ENCODE peak calls at places on chromosome 3, in five cellular contexts. One of them, this sample, is unnamed.

GRCh38 chr3:85255954-85256353 is 297.2 kb downstream of the CADM2 start:
- DNase-seq in GM10248: no peak
- DNase-seq in nephron progenitor cell: no peak
- DNase-seq in MM.1S: no peak
- DNase-seq in right lobe of liver: no peak
- DNase-seq in this sample: no peak

GRCh38 chr3:196604548-196604947 is 34.9 kb upstream of the NRROS start:
- DNase-seq in GM10248: peak; percentile 48
- DNase-seq in nephron progenitor cell: no peak
- DNase-seq in MM.1S: no peak
- DNase-seq in right lobe of liver: no peak
- DNase-seq in this sample: no peak

GRCh38 chr3:140164156-140164555 is 229.2 kb downstream of the CLSTN2 start:
- DNase-seq in GM10248: no peak
- DNase-seq in nephron progenitor cell: no peak
- DNase-seq in MM.1S: no peak
- DNase-seq in right lobe of liver: no peak
- DNase-seq in this sample: no peak

GRCh38 chr3:125072749-125073404 is 17.1 kb upstream of the HEG1 start:
- DNase-seq in GM10248: no peak
- DNase-seq in nephron progenitor cell: no peak
- DNase-seq in MM.1S: no peak
- DNase-seq in right lobe of liver: no peak
- DNase-seq in this sample: no peak

GRCh38 chr3:134768845-134769244 is 26.2 kb upstream of the EPHB1 start:
- DNase-seq in GM10248: no peak
- DNase-seq in nephron progenitor cell: no peak
- DNase-seq in MM.1S: no peak
- DNase-seq in right lobe of liver: no peak
- DNase-seq in this sample: no peak

GRCh38 chr3:191502583-191502982 is 41.6 kb downstream of the PYDC2 start:
- DNase-seq in GM10248: no peak
- DNase-seq in nephron progenitor cell: no peak
- DNase-seq in MM.1S: no peak
- DNase-seq in right lobe of liver: no peak
- DNase-seq in this sample: no peak

GRCh38 chr3:14345496-14346150 is 56.8 kb upstream of the SLC6A6 start:
- DNase-seq in GM10248: no peak
- DNase-seq in nephron progenitor cell: no peak
- DNase-seq in MM.1S: no peak
- DNase-seq in right lobe of liver: no peak
- DNase-seq in this sample: no peak

GRCh38 chr3:16441306-16441898 is 72.1 kb downstream of the RFTN1 start:
- DNase-seq in GM10248: no peak
- DNase-seq in nephron progenitor cell: no peak
- DNase-seq in MM.1S: no peak
- DNase-seq in right lobe of liver: no peak
- DNase-seq in this sample: no peak

GRCh38 chr3:175187586-175187985 is 328.5 kb downstream of the NAALADL2 start:
- DNase-seq in GM10248: no peak
- DNase-seq in nephron progenitor cell: no peak
- DNase-seq in MM.1S: no peak
- DNase-seq in right lobe of liver: no peak
- DNase-seq in this sample: no peak

GRCh38 chr3:5194801-5195509 is 7.4 kb downstream of the EDEM1 start:
- DNase-seq in GM10248: no peak
- DNase-seq in nephron progenitor cell: no peak
- DNase-seq in MM.1S: peak; percentile 73
- DNase-seq in right lobe of liver: no peak
- DNase-seq in this sample: no peak

GRCh38 chr3:4493931-4494806 is 1.0 kb downstream of the ITPR1 start:
- DNase-seq in GM10248: no peak
- DNase-seq in nephron progenitor cell: peak; percentile 33
- DNase-seq in MM.1S: no peak
- DNase-seq in right lobe of liver: no peak
- DNase-seq in this sample: no peak

GRCh38 chr3:53606793-53607192 is 112.4 kb downstream of the CACNA1D start:
- DNase-seq in GM10248: no peak
- DNase-seq in nephron progenitor cell: no peak
- DNase-seq in MM.1S: no peak
- DNase-seq in right lobe of liver: no peak
- DNase-seq in this sample: no peak

GRCh38 chr3:53604232-53604631 is 109.8 kb downstream of the CACNA1D start:
- DNase-seq in GM10248: no peak
- DNase-seq in nephron progenitor cell: no peak
- DNase-seq in MM.1S: no peak
- DNase-seq in right lobe of liver: no peak
- DNase-seq in this sample: no peak

GRCh38 chr3:53597136-53597915 is 102.9 kb downstream of the CACNA1D start:
- DNase-seq in GM10248: no peak
- DNase-seq in nephron progenitor cell: no peak
- DNase-seq in MM.1S: no peak
- DNase-seq in right lobe of liver: no peak
- DNase-seq in this sample: no peak

GRCh38 chr3:53599780-53600179 is 105.4 kb downstream of the CACNA1D start:
- DNase-seq in GM10248: no peak
- DNase-seq in nephron progenitor cell: no peak
- DNase-seq in MM.1S: no peak
- DNase-seq in right lobe of liver: no peak
- DNase-seq in this sample: no peak

GRCh38 chr3:53602866-53603265 is 108.5 kb downstream of the CACNA1D start:
- DNase-seq in GM10248: no peak
- DNase-seq in nephron progenitor cell: no peak
- DNase-seq in MM.1S: no peak
- DNase-seq in right lobe of liver: no peak
- DNase-seq in this sample: no peak
- TF ChIP-seq CTCF in GM10248: no peak
- TF ChIP-seq CTCF in nephron progenitor cell: no peak
- TF ChIP-seq CTCF in MM.1S: no peak
- TF ChIP-seq CTCF in right lobe of liver: no peak
- TF ChIP-seq CTCF in this sample: no peak

GRCh38 chr3:156448300-156448699 is 106.6 kb downstream of the SSR3 start:
- DNase-seq in GM10248: peak; percentile 29
- DNase-seq in nephron progenitor cell: no peak
- DNase-seq in MM.1S: peak; percentile 67
- DNase-seq in right lobe of liver: no peak
- DNase-seq in this sample: no peak
- TF ChIP-seq CTCF in GM10248: peak; percentile 37
- TF ChIP-seq CTCF in nephron progenitor cell: peak; percentile 41
- TF ChIP-seq CTCF in MM.1S: peak; percentile 61
- TF ChIP-seq CTCF in right lobe of liver: no peak
- TF ChIP-seq CTCF in this sample: no peak

DNA sequence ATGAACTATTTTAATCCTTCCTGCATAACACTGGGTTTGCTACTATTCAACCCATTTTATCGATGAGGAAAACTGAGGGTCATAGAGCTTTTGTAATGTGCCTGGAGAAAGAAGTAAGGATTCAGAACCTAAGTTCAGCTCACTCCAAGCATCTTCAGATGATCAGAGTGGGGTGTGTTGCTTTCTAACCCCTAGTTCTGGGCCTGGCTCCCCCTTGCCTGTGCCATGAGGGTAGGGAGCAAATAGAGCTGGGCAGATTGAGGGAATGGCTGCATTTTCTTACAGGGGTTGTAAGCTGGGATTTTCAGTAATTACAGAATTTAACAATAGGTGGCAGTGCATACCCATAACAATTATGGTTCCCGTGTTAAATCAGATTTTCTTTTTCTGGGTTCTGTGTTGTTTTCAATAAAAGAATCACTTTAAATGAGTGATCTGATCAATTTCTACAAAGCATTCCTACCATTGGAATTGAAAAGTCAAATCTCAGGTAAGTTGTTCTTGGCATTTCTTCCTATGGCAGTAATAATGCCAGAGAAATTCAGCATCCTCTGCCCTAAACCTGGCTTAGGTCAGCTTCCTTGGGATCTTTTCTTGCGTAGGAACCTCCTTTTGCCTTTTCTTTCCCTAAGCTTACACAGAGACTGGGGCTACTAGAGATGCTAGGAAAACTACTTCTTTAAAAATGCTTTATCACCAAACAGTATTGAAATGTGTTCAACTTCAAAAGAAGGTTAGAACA is 103.8 kb upstream of the IL12A start:
- DNase-seq in GM10248: peak; percentile 58
- DNase-seq in nephron progenitor cell: no peak
- DNase-seq in MM.1S: peak; percentile 58
- DNase-seq in right lobe of liver: no peak
- DNase-seq in this sample: no peak
- TF ChIP-seq CTCF in GM10248: peak; percentile 56
- TF ChIP-seq CTCF in nephron progenitor cell: peak; percentile 59
- TF ChIP-seq CTCF in MM.1S: peak; percentile 86
- TF ChIP-seq CTCF in right lobe of liver: peak; percentile 58
- TF ChIP-seq CTCF in this sample: peak; percentile 46

GRCh38 chr3:69451594-69451993 is 65.7 kb upstream of the FRMD4B start:
- DNase-seq in GM10248: no peak
- DNase-seq in nephron progenitor cell: no peak
- DNase-seq in MM.1S: no peak
- DNase-seq in right lobe of liver: no peak
- DNase-seq in this sample: no peak
- TF ChIP-seq CTCF in GM10248: no peak
- TF ChIP-seq CTCF in nephron progenitor cell: no peak
- TF ChIP-seq CTCF in MM.1S: no peak
- TF ChIP-seq CTCF in right lobe of liver: no peak
- TF ChIP-seq CTCF in this sample: no peak

DNA sequence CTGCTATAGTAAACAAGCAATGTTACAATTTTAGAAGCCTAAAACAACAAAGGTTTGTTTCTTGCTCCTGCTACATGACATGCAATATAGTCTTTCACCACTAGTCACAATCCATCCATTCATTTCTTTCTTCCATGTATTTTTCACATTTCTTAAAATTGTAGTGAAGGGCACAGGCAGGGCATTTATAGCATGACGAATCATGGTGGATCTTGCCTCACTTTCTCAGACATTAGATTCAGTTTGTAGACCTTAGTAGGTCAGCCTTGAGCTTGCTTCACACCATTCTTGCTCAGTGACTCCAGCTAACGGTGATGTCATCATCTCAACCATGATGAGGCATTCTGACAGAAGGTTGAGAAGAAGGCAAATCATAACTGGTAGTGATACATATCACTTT is 546.8 kb downstream of the TBL1XR1 start:
- DNase-seq in GM10248: no peak
- DNase-seq in nephron progenitor cell: no peak
- DNase-seq in MM.1S: no peak
- DNase-seq in right lobe of liver: no peak
- DNase-seq in this sample: no peak
- TF ChIP-seq CTCF in GM10248: no peak
- TF ChIP-seq CTCF in nephron progenitor cell: peak; percentile 22
- TF ChIP-seq CTCF in MM.1S: peak; percentile 20
- TF ChIP-seq CTCF in right lobe of liver: no peak
- TF ChIP-seq CTCF in this sample: no peak

GRCh38 chr3:12828751-12829150 is 12.6 kb downstream of the RPL32 start:
- DNase-seq in GM10248: no peak
- DNase-seq in nephron progenitor cell: no peak
- DNase-seq in MM.1S: no peak
- DNase-seq in right lobe of liver: no peak
- DNase-seq in this sample: no peak

GRCh38 chr3:12830785-12831581 is 10.4 kb downstream of the RPL32 start:
- DNase-seq in GM10248: no peak
- DNase-seq in nephron progenitor cell: no peak
- DNase-seq in MM.1S: no peak
- DNase-seq in right lobe of liver: no peak
- DNase-seq in this sample: no peak

GRCh38 chr3:12831582-12831866 is 9.8 kb downstream of the RPL32 start:
- DNase-seq in GM10248: no peak
- DNase-seq in nephron progenitor cell: no peak
- DNase-seq in MM.1S: no peak
- DNase-seq in right lobe of liver: no peak
- DNase-seq in this sample: no peak

GRCh38 chr3:12829404-12829803 is 12.0 kb downstream of the RPL32 start:
- DNase-seq in GM10248: no peak
- DNase-seq in nephron progenitor cell: no peak
- DNase-seq in MM.1S: no peak
- DNase-seq in right lobe of liver: no peak
- DNase-seq in this sample: no peak

DNA sequence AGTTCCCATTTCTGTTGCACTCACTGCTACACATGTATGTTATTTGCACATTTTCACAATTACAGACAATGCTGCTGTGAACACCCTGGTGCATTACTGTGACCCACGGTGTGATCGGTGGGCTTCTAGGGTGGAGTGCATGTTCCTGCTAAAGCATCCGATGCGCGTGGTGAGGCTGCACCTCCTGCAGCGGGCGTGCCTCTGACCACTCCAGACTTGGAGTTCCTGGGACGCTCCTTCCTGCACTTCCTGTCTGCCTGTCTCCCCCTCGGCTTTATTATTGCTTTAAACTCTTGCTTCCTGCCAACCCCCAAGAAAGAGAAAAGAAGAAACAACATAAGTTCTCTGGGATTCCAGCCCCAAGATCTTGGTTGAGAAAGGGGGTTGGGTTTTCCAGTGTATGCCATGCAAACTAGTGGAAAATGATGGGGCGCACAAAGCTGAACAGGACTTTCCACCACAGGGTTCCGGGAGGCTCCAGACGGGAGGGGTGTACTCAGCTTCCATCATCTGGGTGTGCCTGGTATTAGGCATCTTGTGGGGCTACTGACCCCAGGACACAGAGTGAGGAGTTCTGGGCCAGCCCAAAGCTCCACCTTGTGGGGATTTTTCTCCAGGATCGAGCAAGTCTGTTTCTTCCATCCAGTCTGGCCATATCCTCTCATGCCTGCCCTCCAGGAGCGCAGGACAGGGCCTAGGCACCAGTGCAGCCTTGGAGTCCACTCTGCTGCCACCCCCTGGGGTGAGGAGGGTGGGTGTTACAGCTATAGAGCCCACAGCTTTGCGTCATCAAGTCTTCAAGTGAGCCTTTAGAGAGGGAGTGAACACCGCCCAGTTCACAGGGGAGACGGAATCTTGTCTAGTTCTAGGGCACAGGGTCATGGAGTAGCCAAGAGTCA is 11.2 kb downstream of the RPL32 start:
- DNase-seq in GM10248: no peak
- DNase-seq in nephron progenitor cell: no peak
- DNase-seq in MM.1S: no peak
- DNase-seq in right lobe of liver: no peak
- DNase-seq in this sample: no peak
- TF ChIP-seq CTCF in GM10248: no peak
- TF ChIP-seq CTCF in nephron progenitor cell: no peak
- TF ChIP-seq CTCF in MM.1S: no peak
- TF ChIP-seq CTCF in right lobe of liver: no peak
- TF ChIP-seq CTCF in this sample: no peak

GRCh38 chr3:50620846-50621245 is 3.9 kb downstream of the MAPKAPK3 start:
- DNase-seq in GM10248: no peak
- DNase-seq in nephron progenitor cell: no peak
- DNase-seq in MM.1S: no peak
- DNase-seq in right lobe of liver: no peak
- DNase-seq in this sample: no peak

GRCh38 chr3:50617911-50618481 is 1.0 kb downstream of the MAPKAPK3 start:
- DNase-seq in GM10248: no peak
- DNase-seq in nephron progenitor cell: no peak
- DNase-seq in MM.1S: no peak
- DNase-seq in right lobe of liver: peak; percentile 32
- DNase-seq in this sample: no peak

GRCh38 chr3:50622881-50623280 is 5.9 kb downstream of the MAPKAPK3 start:
- DNase-seq in GM10248: no peak
- DNase-seq in nephron progenitor cell: no peak
- DNase-seq in MM.1S: no peak
- DNase-seq in right lobe of liver: no peak
- DNase-seq in this sample: no peak

GRCh38 chr3:50617096-50617791 is at the start of gene MAPKAPK3:
- DNase-seq in GM10248: no peak
- DNase-seq in nephron progenitor cell: no peak
- DNase-seq in MM.1S: peak; percentile 15
- DNase-seq in right lobe of liver: no peak
- DNase-seq in this sample: no peak

GRCh38 chr3:50620420-50620819 is 3.5 kb downstream of the MAPKAPK3 start:
- DNase-seq in GM10248: no peak
- DNase-seq in nephron progenitor cell: no peak
- DNase-seq in MM.1S: no peak
- DNase-seq in right lobe of liver: no peak
- DNase-seq in this sample: no peak
- TF ChIP-seq CTCF in GM10248: no peak
- TF ChIP-seq CTCF in nephron progenitor cell: no peak
- TF ChIP-seq CTCF in MM.1S: no peak
- TF ChIP-seq CTCF in right lobe of liver: no peak
- TF ChIP-seq CTCF in this sample: no peak

This sample was measured in thoracic aorta.